ENCODE peak calls at places on chromosomes 7 and 10, in ten cellular contexts. I is gastrocnemius medialis, O is tibial nerve, L is A549, V is Peyer's patch, W is suprapubic skin, X is spleen, B is sigmoid colon, Q is K562, G is IMR-90. F is an unnamed sample.

GRCh38 chr10:101441539-101442455 is 87.8 kb downstream of the BTRC start:
- DNase-seq in I (peak; percentile 13), O (no peak), L (peak; percentile 62), V (no peak), W (no peak), X (no peak), B (no peak), Q (peak; percentile 51), G (peak; percentile 78), F (no peak)

GRCh38 chr10:49616421-49617230 is 2.8 kb downstream of the CHAT start:
- DNase-seq in I (no peak), O (no peak), L (no peak), V (peak; percentile 24), W (peak; percentile 62), X (peak; percentile 72), B (peak; percentile 46), Q (no peak), G (no peak), F (no peak)

GRCh38 chr10:49634053-49634660 is 20.3 kb downstream of the CHAT start:
- DNase-seq in I (no peak), O (no peak), L (no peak), V (peak; percentile 38), W (peak; percentile 32), X (peak; percentile 55), B (peak; percentile 48), Q (no peak), G (no peak), F (no peak)

GRCh38 chr7:39587393-39587792 is 21.2 kb downstream of the YAE1 start:
- DNase-seq in I (no peak), O (no peak), L (no peak), V (no peak), W (no peak), X (no peak), B (no peak), Q (no peak), G (peak; percentile 55), F (no peak)

GRCh38 chr10:104640339-104641149 is 546 bp upstream of the SORCS3 start:
- DNase-seq in I (no peak), O (no peak), L (no peak), V (no peak), W (no peak), X (no peak), B (no peak), Q (no peak), G (no peak), F (no peak)

GRCh38 chr7:101058355-101058754 is 26.9 kb upstream of the TRIM56 start:
- DNase-seq in I (peak; percentile 20), O (peak; percentile 19), L (peak; percentile 43), V (peak; percentile 63), W (no peak), X (peak; percentile 72), B (no peak), Q (peak; percentile 86), G (peak; percentile 50), F (peak; percentile 39)

GRCh38 chr7:132881317-132881716 is 200.6 kb downstream of the CHCHD3 start:
- DNase-seq in I (no peak), O (no peak), L (no peak), V (no peak), W (no peak), X (no peak), B (no peak), Q (no peak), G (no peak), F (no peak)

GRCh38 chr10:133554600-133554999 is 10.8 kb downstream of the SYCE1 start:
- DNase-seq in I (no peak), O (no peak), L (no peak), V (no peak), W (no peak), X (no peak), B (no peak), Q (no peak), G (no peak), F (no peak)

GRCh38 chr7:151679073-151679708 is 159.5 kb upstream of the RHEB start:
- DNase-seq in I (no peak), O (no peak), L (no peak), V (no peak), W (no peak), X (no peak), B (peak; percentile 29), Q (no peak), G (no peak), F (no peak)

GRCh38 chr10:124152139-124152780 is 58.9 kb upstream of the CHST15 start:
- DNase-seq in I (peak; percentile 77), O (no peak), L (peak; percentile 94), V (peak; percentile 66), W (no peak), X (peak; percentile 84), B (peak; percentile 90), Q (no peak), G (peak; percentile 19), F (no peak)

GRCh38 chr7:18708204-18708603 is 212.7 kb downstream of the HDAC9 start:
- DNase-seq in I (no peak), O (no peak), L (no peak), V (no peak), W (no peak), X (no peak), B (no peak), Q (no peak), G (no peak), F (no peak)

GRCh38 chr7:46369933-46370654 is 449.0 kb upstream of the IGFBP3 start:
- DNase-seq in I (no peak), O (no peak), L (no peak), V (no peak), W (no peak), X (no peak), B (no peak), Q (no peak), G (peak; percentile 91), F (no peak)

GRCh38 chr7:95470452-95470851 is 15.3 kb upstream of the ASB4 start:
- DNase-seq in I (no peak), O (no peak), L (peak; percentile 41), V (no peak), W (no peak), X (no peak), B (no peak), Q (no peak), G (peak; percentile 16), F (no peak)

GRCh38 chr10:87064651-87065050 is 30.0 kb downstream of the GLUD1 start:
- DNase-seq in I (no peak), O (no peak), L (no peak), V (no peak), W (no peak), X (no peak), B (no peak), Q (no peak), G (no peak), F (no peak)

GRCh38 chr7:18685961-18686360 is 190.4 kb downstream of the HDAC9 start:
- DNase-seq in I (no peak), O (no peak), L (no peak), V (no peak), W (no peak), X (no peak), B (no peak), Q (no peak), G (peak; percentile 67), F (no peak)

DNA sequence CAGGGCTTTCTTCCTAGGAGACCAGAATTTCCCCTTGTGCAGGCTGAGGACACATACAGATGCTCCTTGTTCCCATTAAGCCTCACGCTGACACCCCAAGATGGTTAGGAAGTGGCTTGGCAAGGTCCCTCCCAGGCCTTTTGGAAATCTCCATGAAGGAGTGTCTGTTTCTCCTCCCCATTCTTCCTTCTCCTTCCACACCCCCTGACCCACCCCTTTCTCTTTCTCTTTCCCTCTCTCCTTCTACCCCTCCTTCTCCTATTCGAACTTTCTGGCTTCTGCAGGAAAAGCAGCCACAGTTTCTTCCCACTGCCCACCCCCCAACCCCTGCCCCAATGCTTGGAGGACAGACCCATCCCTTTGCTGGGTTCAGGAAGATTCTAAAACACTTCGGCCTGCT is 80.6 kb downstream of the PPP1R3C start:
- DNase-seq in I (no peak), O (no peak), L (no peak), V (no peak), W (no peak), X (no peak), B (no peak), Q (no peak), G (no peak), F (no peak)
- H3K4me3 ChIP-seq in I (no peak overlapping the region), O (no peak overlapping the region), L (no peak overlapping the region), V (peak overlapping the region; percentile 10), W (no peak overlapping the region), X (no peak overlapping the region), B (no peak overlapping the region), Q (no peak overlapping the region), G (no peak overlapping the region), F (no peak overlapping the region)

GRCh38 chr10:72263613-72264241 is 10.0 kb upstream of the DDIT4 start:
- DNase-seq in I (peak; percentile 47), O (no peak), L (no peak), V (peak; percentile 85), W (no peak), X (no peak), B (no peak), Q (no peak), G (no peak), F (no peak)
- TF ChIP-seq POLR2A in I (no peak), O (no peak), L (no peak), V (no peak), W (no peak), X (no peak), B (no peak), Q (no peak), G (no peak), F (no peak)

DNA sequence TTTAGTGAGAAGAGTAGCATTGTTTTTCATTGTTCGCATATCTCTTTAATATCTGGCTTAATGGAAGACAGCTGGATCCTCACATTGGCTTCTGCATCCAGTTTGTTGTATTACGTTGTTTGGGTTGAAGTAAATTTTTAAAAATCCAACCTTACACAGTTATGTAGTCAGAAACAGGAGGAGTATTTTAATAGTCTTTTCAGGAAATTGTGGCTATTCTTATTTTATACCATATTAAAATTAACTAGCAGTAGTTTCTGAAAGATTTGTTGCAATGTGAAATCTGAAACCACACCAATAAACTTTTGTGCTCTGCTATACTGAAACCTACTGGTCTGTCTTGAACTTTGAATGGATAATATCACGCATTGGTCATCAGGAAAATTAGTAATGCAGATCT is 27.9 kb downstream of the MYPN start:
- DNase-seq in I (no peak), O (no peak), L (no peak), V (no peak), W (no peak), X (no peak), B (no peak), Q (no peak), G (peak; percentile 42), F (no peak)
- H3K9me3 ChIP-seq in I (no peaks in the 10 kb centered on the region), O (no peaks in the 10 kb centered on the region), L (no peaks in the 10 kb centered on the region), V (no peaks in the 10 kb centered on the region), W (no peaks in the 10 kb centered on the region), X (no peaks in the 10 kb centered on the region), B (no peaks in the 10 kb centered on the region), Q (no peaks in the 10 kb centered on the region), G (no peaks in the 10 kb centered on the region), F (no peaks in the 10 kb centered on the region)

DNA sequence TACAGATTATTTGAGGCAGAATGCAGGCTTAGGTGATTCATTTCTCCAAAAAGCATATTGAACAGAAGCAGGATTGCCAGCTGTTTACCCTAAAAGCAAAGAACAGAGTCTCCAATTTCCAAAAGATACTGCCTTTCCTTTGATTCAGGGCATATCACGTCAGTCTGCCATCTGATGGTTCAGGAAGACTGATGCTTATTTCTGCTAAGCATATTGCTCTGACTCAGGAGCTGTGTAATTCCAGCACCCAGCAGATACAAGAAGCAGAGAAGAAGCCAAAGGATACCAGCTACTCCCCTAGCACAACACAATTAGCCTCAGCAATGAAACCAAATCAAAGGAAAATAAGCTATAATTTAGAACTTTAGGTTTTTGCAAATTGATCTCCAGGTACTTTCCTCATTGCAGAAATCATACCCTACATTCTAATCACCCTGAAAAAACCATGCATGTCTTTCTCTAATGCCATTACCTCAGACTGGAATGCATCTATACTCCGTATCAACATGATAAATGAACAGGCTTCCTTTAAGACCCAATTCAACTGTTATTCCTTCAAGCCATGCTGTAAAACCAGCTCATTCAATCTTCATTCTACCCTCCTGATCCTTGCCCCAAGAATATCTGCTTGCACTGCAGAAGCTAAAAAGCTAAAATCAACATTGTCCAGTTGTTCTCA is 55.1 kb downstream of the ABI1 start:
- DNase-seq in I (no peak), O (no peak), L (no peak), V (no peak), W (no peak), X (no peak), B (no peak), Q (no peak), G (peak; percentile 77), F (no peak)
- H3K4me3 ChIP-seq in I (no peak overlapping the region), O (no peak overlapping the region), L (no peak overlapping the region), V (no peak overlapping the region), W (no peak overlapping the region), X (no peak overlapping the region), B (no peak overlapping the region), Q (no peak overlapping the region), G (no peak overlapping the region), F (no peak overlapping the region)